ENCODE peak calls at places on chromosome 13, in ten cellular contexts. One of them, this sample, is unnamed.

GRCh38 chr13:23380534-23380933 is 53.0 kb downstream of the SACS start:
- DNase-seq in lower leg skin: no peak
- DNase-seq in NCI-H1417: no peak
- DNase-seq in keratinocyte: no peak
- DNase-seq in NCI-H1436: no peak
- DNase-seq in T-helper 17 cell: no peak
- DNase-seq in nephron progenitor cell: no peak
- DNase-seq in anterior cingulate cortex: no peak
- DNase-seq in heart right ventricle: no peak
- DNase-seq in NCI-H2081: no peak
- DNase-seq in this sample: no peak

GRCh38 chr13:51479199-51479523 is 26.3 kb upstream of the INTS6 start:
- DNase-seq in lower leg skin: no peak
- DNase-seq in NCI-H1417: no peak
- DNase-seq in keratinocyte: no peak
- DNase-seq in NCI-H1436: no peak
- DNase-seq in T-helper 17 cell: no peak
- DNase-seq in nephron progenitor cell: no peak
- DNase-seq in anterior cingulate cortex: no peak
- DNase-seq in heart right ventricle: no peak
- DNase-seq in NCI-H2081: no peak
- DNase-seq in this sample: no peak

GRCh38 chr13:77325371-77325941 is 1.4 kb downstream of the MYCBP2 start:
- DNase-seq in lower leg skin: no peak
- DNase-seq in NCI-H1417: no peak
- DNase-seq in keratinocyte: no peak
- DNase-seq in NCI-H1436: no peak
- DNase-seq in T-helper 17 cell: no peak
- DNase-seq in nephron progenitor cell: no peak
- DNase-seq in anterior cingulate cortex: no peak
- DNase-seq in heart right ventricle: no peak
- DNase-seq in NCI-H2081: no peak
- DNase-seq in this sample: peak

GRCh38 chr13:49443327-49443688 is 556 bp downstream of the CAB39L start:
- DNase-seq in lower leg skin: no peak
- DNase-seq in NCI-H1417: no peak
- DNase-seq in keratinocyte: no peak
- DNase-seq in NCI-H1436: no peak
- DNase-seq in T-helper 17 cell: no peak
- DNase-seq in nephron progenitor cell: no peak
- DNase-seq in anterior cingulate cortex: no peak
- DNase-seq in heart right ventricle: no peak
- DNase-seq in NCI-H2081: peak
- DNase-seq in this sample: peak

GRCh38 chr13:69970521-69970920 is 137.1 kb upstream of the ATXN8OS start:
- DNase-seq in lower leg skin: no peak
- DNase-seq in NCI-H1417: no peak
- DNase-seq in keratinocyte: no peak
- DNase-seq in NCI-H1436: no peak
- DNase-seq in T-helper 17 cell: no peak
- DNase-seq in nephron progenitor cell: no peak
- DNase-seq in anterior cingulate cortex: no peak
- DNase-seq in heart right ventricle: no peak
- DNase-seq in NCI-H2081: no peak
- DNase-seq in this sample: no peak

GRCh38 chr13:113135281-113135760 is 12.7 kb downstream of the F10 start:
- DNase-seq in lower leg skin: no peak
- DNase-seq in NCI-H1417: no peak
- DNase-seq in keratinocyte: no peak
- DNase-seq in NCI-H1436: no peak
- DNase-seq in T-helper 17 cell: no peak
- DNase-seq in nephron progenitor cell: no peak
- DNase-seq in anterior cingulate cortex: no peak
- DNase-seq in heart right ventricle: no peak
- DNase-seq in NCI-H2081: no peak
- DNase-seq in this sample: no peak

GRCh38 chr13:42039457-42039945 is 8.9 kb upstream of the DGKH start:
- DNase-seq in lower leg skin: no peak
- DNase-seq in NCI-H1417: no peak
- DNase-seq in keratinocyte: no peak
- DNase-seq in NCI-H1436: no peak
- DNase-seq in T-helper 17 cell: no peak
- DNase-seq in nephron progenitor cell: no peak
- DNase-seq in anterior cingulate cortex: no peak
- DNase-seq in heart right ventricle: no peak
- DNase-seq in NCI-H2081: no peak
- DNase-seq in this sample: no peak

GRCh38 chr13:24063281-24063851 is 97.2 kb upstream of the SPATA13 start:
- DNase-seq in lower leg skin: no peak
- DNase-seq in NCI-H1417: peak
- DNase-seq in keratinocyte: no peak
- DNase-seq in NCI-H1436: no peak
- DNase-seq in T-helper 17 cell: no peak
- DNase-seq in nephron progenitor cell: no peak
- DNase-seq in anterior cingulate cortex: no peak
- DNase-seq in heart right ventricle: peak
- DNase-seq in NCI-H2081: no peak
- DNase-seq in this sample: no peak

GRCh38 chr13:19074519-19074918 is 107.1 kb downstream of the TUBA3C start:
- DNase-seq in lower leg skin: no peak
- DNase-seq in NCI-H1417: no peak
- DNase-seq in keratinocyte: no peak
- DNase-seq in NCI-H1436: no peak
- DNase-seq in T-helper 17 cell: no peak
- DNase-seq in nephron progenitor cell: no peak
- DNase-seq in anterior cingulate cortex: no peak
- DNase-seq in heart right ventricle: no peak
- DNase-seq in NCI-H2081: no peak
- DNase-seq in this sample: no peak

GRCh38 chr13:40974460-40975407 is 44.4 kb downstream of the ELF1 start:
- DNase-seq in lower leg skin: no peak
- DNase-seq in NCI-H1417: no peak
- DNase-seq in keratinocyte: no peak
- DNase-seq in NCI-H1436: peak
- DNase-seq in T-helper 17 cell: no peak
- DNase-seq in nephron progenitor cell: peak
- DNase-seq in anterior cingulate cortex: no peak
- DNase-seq in heart right ventricle: no peak
- DNase-seq in NCI-H2081: no peak
- DNase-seq in this sample: no peak

GRCh38 chr13:80563451-80563850 is 222.5 kb upstream of the SPRY2 start:
- DNase-seq in lower leg skin: no peak
- DNase-seq in NCI-H1417: no peak
- DNase-seq in keratinocyte: no peak
- DNase-seq in NCI-H1436: no peak
- DNase-seq in T-helper 17 cell: no peak
- DNase-seq in nephron progenitor cell: no peak
- DNase-seq in anterior cingulate cortex: no peak
- DNase-seq in heart right ventricle: no peak
- DNase-seq in NCI-H2081: no peak
- DNase-seq in this sample: no peak

GRCh38 chr13:36148436-36148835 is 17.3 kb upstream of the DCLK1 start:
- DNase-seq in lower leg skin: no peak
- DNase-seq in NCI-H1417: peak
- DNase-seq in keratinocyte: no peak
- DNase-seq in NCI-H1436: no peak
- DNase-seq in T-helper 17 cell: no peak
- DNase-seq in nephron progenitor cell: no peak
- DNase-seq in anterior cingulate cortex: no peak
- DNase-seq in heart right ventricle: no peak
- DNase-seq in NCI-H2081: no peak
- DNase-seq in this sample: no peak

GRCh38 chr13:46672338-46673090 is 119.5 kb downstream of the LRCH1 start:
- DNase-seq in lower leg skin: no peak
- DNase-seq in NCI-H1417: no peak
- DNase-seq in keratinocyte: no peak
- DNase-seq in NCI-H1436: no peak
- DNase-seq in T-helper 17 cell: no peak
- DNase-seq in nephron progenitor cell: no peak
- DNase-seq in anterior cingulate cortex: no peak
- DNase-seq in heart right ventricle: no peak
- DNase-seq in NCI-H2081: no peak
- DNase-seq in this sample: no peak

GRCh38 chr13:95462801-95463200 is 89.7 kb upstream of the CLDN10 start:
- DNase-seq in lower leg skin: no peak
- DNase-seq in NCI-H1417: no peak
- DNase-seq in keratinocyte: no peak
- DNase-seq in NCI-H1436: no peak
- DNase-seq in T-helper 17 cell: no peak
- DNase-seq in nephron progenitor cell: no peak
- DNase-seq in anterior cingulate cortex: no peak
- DNase-seq in heart right ventricle: no peak
- DNase-seq in NCI-H2081: no peak
- DNase-seq in this sample: no peak

GRCh38 chr13:96052655-96053002 is 572 bp downstream of the UGGT2 start:
- DNase-seq in lower leg skin: no peak
- DNase-seq in NCI-H1417: peak
- DNase-seq in keratinocyte: peak
- DNase-seq in NCI-H1436: peak
- DNase-seq in T-helper 17 cell: no peak
- DNase-seq in nephron progenitor cell: no peak
- DNase-seq in anterior cingulate cortex: no peak
- DNase-seq in heart right ventricle: no peak
- DNase-seq in NCI-H2081: peak
- DNase-seq in this sample: peak

GRCh38 chr13:42064259-42064658 is 15.8 kb downstream of the DGKH start:
- DNase-seq in lower leg skin: no peak
- DNase-seq in NCI-H1417: peak
- DNase-seq in keratinocyte: no peak
- DNase-seq in NCI-H1436: no peak
- DNase-seq in T-helper 17 cell: no peak
- DNase-seq in nephron progenitor cell: no peak
- DNase-seq in anterior cingulate cortex: no peak
- DNase-seq in heart right ventricle: no peak
- DNase-seq in NCI-H2081: no peak
- DNase-seq in this sample: no peak

GRCh38 chr13:18212873-18213272 is 968.8 kb downstream of the TUBA3C start:
- DNase-seq in lower leg skin: no peak
- DNase-seq in NCI-H1417: no peak
- DNase-seq in keratinocyte: no peak
- DNase-seq in NCI-H1436: no peak
- DNase-seq in T-helper 17 cell: no peak
- DNase-seq in nephron progenitor cell: no peak
- DNase-seq in anterior cingulate cortex: no peak
- DNase-seq in heart right ventricle: no peak
- DNase-seq in NCI-H2081: no peak
- DNase-seq in this sample: no peak

GRCh38 chr13:25207291-25207690 is 35.2 kb upstream of the AMER2 start:
- DNase-seq in lower leg skin: no peak
- DNase-seq in NCI-H1417: no peak
- DNase-seq in keratinocyte: no peak
- DNase-seq in NCI-H1436: no peak
- DNase-seq in T-helper 17 cell: no peak
- DNase-seq in nephron progenitor cell: no peak
- DNase-seq in anterior cingulate cortex: no peak
- DNase-seq in heart right ventricle: no peak
- DNase-seq in NCI-H2081: no peak
- DNase-seq in this sample: no peak

GRCh38 chr13:22945321-22946226 is 235.2 kb upstream of the SGCG start:
- DNase-seq in lower leg skin: peak
- DNase-seq in NCI-H1417: no peak
- DNase-seq in keratinocyte: no peak
- DNase-seq in NCI-H1436: no peak
- DNase-seq in T-helper 17 cell: no peak
- DNase-seq in nephron progenitor cell: no peak
- DNase-seq in anterior cingulate cortex: no peak
- DNase-seq in heart right ventricle: no peak
- DNase-seq in NCI-H2081: no peak
- DNase-seq in this sample: no peak

GRCh38 chr13:114035583-114036501 is 62.0 kb upstream of the C13orf46 start:
- DNase-seq in lower leg skin: no peak
- DNase-seq in NCI-H1417: no peak
- DNase-seq in keratinocyte: no peak
- DNase-seq in NCI-H1436: no peak
- DNase-seq in T-helper 17 cell: no peak
- DNase-seq in nephron progenitor cell: peak
- DNase-seq in anterior cingulate cortex: no peak
- DNase-seq in heart right ventricle: no peak
- DNase-seq in NCI-H2081: no peak
- DNase-seq in this sample: no peak

GRCh38 chr13:37014609-37015008 is 14.0 kb downstream of the EXOSC8 start:
- DNase-seq in lower leg skin: no peak
- DNase-seq in NCI-H1417: no peak
- DNase-seq in keratinocyte: no peak
- DNase-seq in NCI-H1436: no peak
- DNase-seq in T-helper 17 cell: no peak
- DNase-seq in nephron progenitor cell: no peak
- DNase-seq in anterior cingulate cortex: no peak
- DNase-seq in heart right ventricle: no peak
- DNase-seq in NCI-H2081: no peak
- DNase-seq in this sample: no peak

GRCh38 chr13:97460004-97460756 is 26.2 kb downstream of the RAP2A start:
- DNase-seq in lower leg skin: no peak
- DNase-seq in NCI-H1417: no peak
- DNase-seq in keratinocyte: no peak
- DNase-seq in NCI-H1436: no peak
- DNase-seq in T-helper 17 cell: no peak
- DNase-seq in nephron progenitor cell: no peak
- DNase-seq in anterior cingulate cortex: no peak
- DNase-seq in heart right ventricle: no peak
- DNase-seq in NCI-H2081: no peak
- DNase-seq in this sample: no peak

GRCh38 chr13:76936736-76937135 is 11.6 kb upstream of the ACOD1 start:
- DNase-seq in lower leg skin: no peak
- DNase-seq in NCI-H1417: no peak
- DNase-seq in keratinocyte: no peak
- DNase-seq in NCI-H1436: no peak
- DNase-seq in T-helper 17 cell: no peak
- DNase-seq in nephron progenitor cell: no peak
- DNase-seq in anterior cingulate cortex: no peak
- DNase-seq in heart right ventricle: no peak
- DNase-seq in NCI-H2081: no peak
- DNase-seq in this sample: no peak

GRCh38 chr13:108272333-108272732 is 2.8 kb downstream of the TNFSF13B start:
- DNase-seq in lower leg skin: no peak
- DNase-seq in NCI-H1417: no peak
- DNase-seq in keratinocyte: no peak
- DNase-seq in NCI-H1436: no peak
- DNase-seq in T-helper 17 cell: no peak
- DNase-seq in nephron progenitor cell: no peak
- DNase-seq in anterior cingulate cortex: no peak
- DNase-seq in heart right ventricle: no peak
- DNase-seq in NCI-H2081: no peak
- DNase-seq in this sample: no peak

GRCh38 chr13:41960195-41960699 is 662 bp downstream of the VWA8 start:
- DNase-seq in lower leg skin: no peak
- DNase-seq in NCI-H1417: no peak
- DNase-seq in keratinocyte: no peak
- DNase-seq in NCI-H1436: no peak
- DNase-seq in T-helper 17 cell: no peak
- DNase-seq in nephron progenitor cell: peak
- DNase-seq in anterior cingulate cortex: no peak
- DNase-seq in heart right ventricle: no peak
- DNase-seq in NCI-H2081: peak
- DNase-seq in this sample: no peak

GRCh38 chr13:42762917-42763316 is 18.5 kb upstream of the FAM216B start:
- DNase-seq in lower leg skin: no peak
- DNase-seq in NCI-H1417: no peak
- DNase-seq in keratinocyte: peak
- DNase-seq in NCI-H1436: no peak
- DNase-seq in T-helper 17 cell: no peak
- DNase-seq in nephron progenitor cell: no peak
- DNase-seq in anterior cingulate cortex: no peak
- DNase-seq in heart right ventricle: no peak
- DNase-seq in NCI-H2081: no peak
- DNase-seq in this sample: no peak

GRCh38 chr13:112616586-112617381 is 28.8 kb upstream of the TUBGCP3 start:
- DNase-seq in lower leg skin: no peak
- DNase-seq in NCI-H1417: peak
- DNase-seq in keratinocyte: no peak
- DNase-seq in NCI-H1436: peak
- DNase-seq in T-helper 17 cell: no peak
- DNase-seq in nephron progenitor cell: peak
- DNase-seq in anterior cingulate cortex: no peak
- DNase-seq in heart right ventricle: no peak
- DNase-seq in NCI-H2081: peak
- DNase-seq in this sample: no peak

GRCh38 chr13:73169971-73170370 is 111.2 kb downstream of the KLF5 start:
- DNase-seq in lower leg skin: no peak
- DNase-seq in NCI-H1417: no peak
- DNase-seq in keratinocyte: no peak
- DNase-seq in NCI-H1436: no peak
- DNase-seq in T-helper 17 cell: no peak
- DNase-seq in nephron progenitor cell: no peak
- DNase-seq in anterior cingulate cortex: no peak
- DNase-seq in heart right ventricle: no peak
- DNase-seq in NCI-H2081: no peak
- DNase-seq in this sample: no peak

This sample was measured in NCI-H2171 treated with DMSO at 0.1 percent for 48 hours.